ENCODE peak calls at places on chromosomes 2 and 18, in five cellular contexts. X is H9, S is IMR-90, H is mesendoderm, L is neuronal stem cell. Y is an unnamed sample.

GRCh38 chr2:32946314-32947075 is at the start of gene LTBP1:
- DNase-seq in X (peak; percentile 77), S (peak; percentile 76), H (peak; percentile 85), L (peak; percentile 61), Y (peak; percentile 86)

GRCh38 chr2:102473020-102473419 is at the start of gene SLC9A4:
- DNase-seq in X (peak; percentile 49), S (peak; percentile 36), H (peak; percentile 61), L (peak; percentile 30), Y (peak; percentile 46)

GRCh38 chr2:236903978-236904377 is 181.7 kb upstream of the COPS8 start:
- DNase-seq in X (no peak), S (no peak), H (no peak), L (no peak), Y (no peak)

GRCh38 chr2:147327636-147328035 is 517.2 kb upstream of the ACVR2A start:
- DNase-seq in X (no peak), S (no peak), H (no peak), L (no peak), Y (no peak)

GRCh38 chr2:143284087-143284675 is 155.0 kb downstream of the ARHGAP15 start:
- DNase-seq in X (no peak), S (peak; percentile 50), H (peak; percentile 55), L (peak; percentile 20), Y (peak; percentile 48)

GRCh38 chr2:218223046-218223445 is 6.1 kb downstream of the ARPC2 start:
- DNase-seq in X (no peak), S (peak; percentile 24), H (no peak), L (no peak), Y (peak; percentile 44)

GRCh38 chr2:102065675-102066252 is 74.0 kb downstream of the IL1R2 start:
- DNase-seq in X (no peak), S (peak; percentile 82), H (peak; percentile 12), L (no peak), Y (peak; percentile 91)

GRCh38 chr18:10912790-10913560 is 236.4 kb downstream of the PIEZO2 start:
- DNase-seq in X (no peak), S (peak; percentile 79), H (no peak), L (no peak), Y (peak; percentile 67)

GRCh38 chr2:96318723-96319122 is 6.4 kb upstream of the ITPRIPL1 start:
- DNase-seq in X (no peak), S (no peak), H (no peak), L (no peak), Y (no peak)

GRCh38 chr2:207470700-207471070 is 59.1 kb upstream of the CREB1 start:
- DNase-seq in X (no peak), S (no peak), H (no peak), L (no peak), Y (no peak)

GRCh38 chr2:70248810-70249438 is 496 bp upstream of the TIA1 start:
- DNase-seq in X (no peak), S (no peak), H (peak; percentile 51), L (peak; percentile 89), Y (no peak)

GRCh38 chr2:205499006-205499405 is 183.3 kb upstream of the NRP2 start:
- DNase-seq in X (no peak), S (no peak), H (no peak), L (no peak), Y (no peak)

GRCh38 chr2:120485096-120485495 is 139.2 kb downstream of the INHBB start:
- DNase-seq in X (no peak), S (no peak), H (no peak), L (no peak), Y (no peak)

GRCh38 chr2:19911799-19912509 is 10.2 kb upstream of the TTC32 start:
- DNase-seq in X (no peak), S (peak; percentile 93), H (peak; percentile 47), L (no peak), Y (peak; percentile 88)

GRCh38 chr2:100643906-100644501 is 81.2 kb downstream of the PDCL3 start:
- DNase-seq in X (no peak), S (no peak), H (no peak), L (no peak), Y (no peak)

GRCh38 chr2:170206805-170207407 is 29.0 kb downstream of the MYO3B start:
- DNase-seq in X (no peak), S (no peak), H (no peak), L (no peak), Y (no peak)

GRCh38 chr2:160076239-160076638 is 13.8 kb upstream of the PLA2R1 start:
- DNase-seq in X (no peak), S (no peak), H (no peak), L (no peak), Y (no peak)

GRCh38 chr2:5250482-5250881 is 441.7 kb upstream of the SOX11 start:
- DNase-seq in X (peak; percentile 76), S (no peak), H (peak; percentile 90), L (no peak), Y (peak; percentile 16)

GRCh38 chr2:215052810-215053209 is 85.6 kb downstream of the ABCA12 start:
- DNase-seq in X (no peak), S (no peak), H (no peak), L (no peak), Y (no peak)

GRCh38 chr2:134739879-134740301 is 21.1 kb upstream of the TMEM163 start:
- DNase-seq in X (no peak), S (peak; percentile 4), H (no peak), L (no peak), Y (no peak)

GRCh38 chr2:128584296-128584900 is 265.7 kb upstream of the HS6ST1 start:
- DNase-seq in X (no peak), S (peak; percentile 95), H (no peak), L (no peak), Y (peak; percentile 52)

GRCh38 chr2:153455403-153455802 is 23.2 kb downstream of the RPRM start:
- DNase-seq in X (peak; percentile 38), S (no peak), H (no peak), L (no peak), Y (no peak)

GRCh38 chr2:70985956-70986355 is 7.5 kb downstream of the ANKRD53 start:
- DNase-seq in X (peak; percentile 10), S (no peak), H (no peak), L (no peak), Y (no peak)

DNA sequence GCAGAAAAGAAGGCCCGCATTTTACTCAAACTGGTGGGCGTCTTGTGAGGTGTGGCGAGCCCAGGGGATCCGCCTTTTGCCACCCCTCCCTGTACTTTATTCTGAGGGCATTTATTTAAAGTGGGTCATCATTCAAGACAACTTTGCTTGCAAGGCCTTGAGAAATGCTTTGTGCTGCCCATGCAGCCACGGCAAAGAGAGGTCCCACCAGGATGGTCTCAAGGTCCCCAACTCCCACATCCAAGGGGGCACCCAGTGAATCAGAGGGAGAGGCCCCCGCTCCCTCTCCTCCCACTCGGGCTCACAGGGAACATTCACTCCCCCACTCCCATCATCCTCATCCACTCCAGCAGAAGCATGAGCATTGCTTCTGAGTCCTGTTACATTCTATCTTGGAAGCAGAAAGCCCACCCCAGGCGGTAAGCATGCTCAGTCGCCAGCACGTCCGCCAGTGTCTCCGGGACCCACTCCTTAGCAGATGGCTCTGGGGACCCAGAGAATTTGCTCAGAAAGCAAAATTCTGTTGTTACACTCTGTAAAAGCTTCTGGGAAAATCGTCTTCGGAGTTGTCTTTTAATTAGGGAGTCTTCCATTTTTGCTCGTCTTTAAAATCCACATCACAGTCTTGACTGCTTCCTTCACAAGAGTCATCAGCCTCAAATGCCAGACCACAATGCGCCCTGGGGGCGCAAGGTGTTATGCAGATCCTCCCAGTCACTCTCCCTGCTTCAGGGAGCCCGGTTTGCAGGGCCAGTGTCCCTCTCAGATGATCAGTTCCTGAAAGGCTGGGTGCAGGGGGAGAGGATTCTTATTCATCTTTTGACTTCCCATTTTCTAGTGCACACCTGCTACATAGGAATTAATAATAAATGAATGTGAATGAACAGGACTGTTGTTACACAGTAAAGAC is 99.4 kb upstream of the NCK2 start:
- DNase-seq in X (peak; percentile 62), S (no peak), H (peak; percentile 85), L (no peak), Y (no peak)
- H3K18ac ChIP-seq in X (no peak overlapping the region), S (no peak overlapping the region), H (no peak overlapping the region), L (no peak overlapping the region), Y (no peak overlapping the region)

GRCh38 chr2:127104881-127105655 is 1.9 kb downstream of the BIN1 start:
- DNase-seq in X (peak; percentile 28), S (no peak), H (peak; percentile 32), L (no peak), Y (peak; percentile 51)
- H3K18ac ChIP-seq in X (no peak overlapping the region), S (peak overlapping the region; percentile 29), H (peak overlapping the region; percentile 17), L (peak overlapping the region; percentile 89), Y (peak overlapping the region; percentile 95)

GRCh38 chr2:216343221-216343985 is 28.9 kb downstream of the MARCHF4 start:
- DNase-seq in X (no peak), S (no peak), H (no peak), L (no peak), Y (peak; percentile 38)

GRCh38 chr2:216341151-216341550 is 31.1 kb downstream of the MARCHF4 start:
- DNase-seq in X (no peak), S (peak; percentile 71), H (no peak), L (no peak), Y (no peak)

GRCh38 chr2:216335252-216335651 is 37.0 kb downstream of the MARCHF4 start:
- DNase-seq in X (no peak), S (no peak), H (no peak), L (no peak), Y (no peak)

GRCh38 chr2:216340280-216340631 is 32.0 kb downstream of the MARCHF4 start:
- DNase-seq in X (no peak), S (no peak), H (no peak), L (no peak), Y (no peak)

GRCh38 chr2:216339456-216340279 is 32.6 kb downstream of the MARCHF4 start:
- DNase-seq in X (peak; percentile 86), S (peak; percentile 81), H (peak; percentile 93), L (peak; percentile 69), Y (peak; percentile 57)
- H3K18ac ChIP-seq in X (no peak overlapping the region), S (peak overlapping the region; percentile 53), H (no peak overlapping the region), L (peak overlapping the region; percentile 90), Y (peak overlapping the region; percentile 89)

DNA sequence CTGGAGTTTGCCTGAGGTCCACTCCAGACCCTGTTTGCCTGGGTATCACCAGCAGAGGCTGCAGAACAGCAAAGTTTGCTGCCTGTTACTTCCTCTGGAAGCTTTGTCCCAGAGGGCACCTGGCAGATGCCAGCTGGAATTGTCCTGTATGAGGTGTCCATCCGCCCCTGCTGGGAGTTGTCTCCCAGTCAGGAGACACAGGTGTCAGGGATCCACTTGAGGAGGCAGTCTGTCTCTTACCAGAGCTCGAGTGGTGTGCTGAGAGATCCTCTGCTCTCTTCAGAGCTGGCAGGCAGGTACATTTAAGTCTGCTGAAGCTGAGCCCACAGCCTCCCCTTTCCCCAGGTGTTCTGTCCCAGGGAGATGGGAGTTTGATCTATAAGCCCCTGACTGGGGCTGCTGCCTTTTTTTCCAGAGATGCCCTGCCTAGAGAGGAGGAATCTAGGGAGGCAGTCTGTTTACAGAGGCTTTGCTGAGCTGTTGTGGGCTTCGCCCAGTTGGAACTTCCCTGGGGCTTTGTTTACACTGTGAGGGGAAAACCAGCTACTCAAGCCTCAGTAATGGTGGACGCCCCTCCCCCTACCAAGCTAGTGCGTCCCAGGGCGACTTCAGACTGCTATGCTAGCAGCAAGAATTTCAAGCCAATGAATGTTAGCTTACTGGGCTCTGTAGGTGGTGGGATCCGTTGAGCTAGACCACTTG is 34.7 kb downstream of the TFPI start:
- DNase-seq in X (peak; percentile 79), S (no peak), H (peak; percentile 78), L (no peak), Y (no peak)
- H3K18ac ChIP-seq in X (no peak overlapping the region), S (no peak overlapping the region), H (no peak overlapping the region), L (no peak overlapping the region), Y (peak overlapping the region; percentile 54)

DNA sequence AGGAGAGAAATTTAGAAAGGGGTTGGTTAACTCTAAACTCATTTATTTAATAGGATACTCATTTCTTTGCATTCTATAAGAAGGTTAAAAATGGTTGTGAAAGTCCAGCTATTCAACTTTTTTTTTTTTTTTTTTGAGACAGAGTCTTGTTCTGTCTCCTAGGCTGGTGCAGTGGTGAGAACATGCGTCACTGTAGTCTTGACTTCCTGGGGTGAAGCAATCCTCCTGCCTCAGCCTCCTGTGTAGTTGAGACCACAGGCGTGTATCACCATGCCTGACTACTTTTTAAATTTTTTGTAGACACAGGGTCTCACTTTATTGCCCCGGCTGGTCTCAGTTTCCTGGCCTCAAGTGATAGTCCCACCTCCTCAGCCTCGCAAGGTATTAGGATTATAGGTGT is 11.9 kb downstream of the ELP2 start:
- DNase-seq in X (no peak), S (no peak), H (no peak), L (no peak), Y (no peak)
- H3K18ac ChIP-seq in X (no peak overlapping the region), S (no peak overlapping the region), H (no peak overlapping the region), L (no peak overlapping the region), Y (no peak overlapping the region)

Y was measured in mesenchymal stem cell.